ENCODE peak calls at places on chromosomes 11 and 22, in nine cellular contexts. One of them, this sample, is unnamed.

GRCh38 chr11:24453129-24453723 is 43.6 kb upstream of the LUZP2 start:
- DNase-seq in gastrocnemius medialis: no peak
- DNase-seq in mammary epithelial cell: no peak
- DNase-seq in transverse colon: no peak
- DNase-seq in fibroblast of the aortic adventitia: no peak
- DNase-seq in kidney epithelial cell: no peak
- DNase-seq in Caco-2: no peak
- DNase-seq in left ventricle myocardium inferior: no peak
- DNase-seq in PC-3: peak; percentile 46
- DNase-seq in this sample: no peak

GRCh38 chr11:112085822-112086421 is 634 bp downstream of the TIMM8B start:
- DNase-seq in left ventricle myocardium inferior: no peak
- DNase-seq in gastrocnemius medialis: peak; percentile 13
- DNase-seq in Caco-2: no peak
- DNase-seq in mammary epithelial cell: peak; percentile 33
- DNase-seq in fibroblast of the aortic adventitia: no peak
- DNase-seq in kidney epithelial cell: no peak
- DNase-seq in PC-3: peak; percentile 25
- DNase-seq in transverse colon: peak; percentile 37
- DNase-seq in this sample: no peak

GRCh38 chr11:123672568-123672967 is 18.1 kb upstream of the SCN3B start:
- DNase-seq in left ventricle myocardium inferior: no peak
- DNase-seq in gastrocnemius medialis: no peak
- DNase-seq in transverse colon: no peak
- DNase-seq in PC-3: no peak
- DNase-seq in fibroblast of the aortic adventitia: no peak
- DNase-seq in mammary epithelial cell: no peak
- DNase-seq in Caco-2: no peak
- DNase-seq in kidney epithelial cell: no peak
- DNase-seq in this sample: peak; percentile 36

GRCh38 chr22:17265649-17266248 is 46.5 kb upstream of the ADA2 start:
- DNase-seq in left ventricle myocardium inferior: no peak
- DNase-seq in kidney epithelial cell: no peak
- DNase-seq in transverse colon: peak; percentile 64
- DNase-seq in Caco-2: no peak
- DNase-seq in mammary epithelial cell: no peak
- DNase-seq in gastrocnemius medialis: no peak
- DNase-seq in fibroblast of the aortic adventitia: no peak
- DNase-seq in PC-3: no peak
- DNase-seq in this sample: no peak

GRCh38 chr11:130160460-130161090 is 993 bp downstream of the ST14 start:
- DNase-seq in PC-3: no peak
- DNase-seq in Caco-2: no peak
- DNase-seq in left ventricle myocardium inferior: no peak
- DNase-seq in gastrocnemius medialis: no peak
- DNase-seq in kidney epithelial cell: no peak
- DNase-seq in mammary epithelial cell: peak; percentile 27
- DNase-seq in fibroblast of the aortic adventitia: no peak
- DNase-seq in transverse colon: no peak
- DNase-seq in this sample: no peak

GRCh38 chr11:9264381-9265210 is 554 bp downstream of the DENND5A start:
- DNase-seq in PC-3: peak; percentile 53
- DNase-seq in left ventricle myocardium inferior: peak; percentile 51
- DNase-seq in fibroblast of the aortic adventitia: peak; percentile 89
- DNase-seq in mammary epithelial cell: peak; percentile 70
- DNase-seq in gastrocnemius medialis: peak; percentile 38
- DNase-seq in transverse colon: peak; percentile 43
- DNase-seq in kidney epithelial cell: no peak
- DNase-seq in Caco-2: peak; percentile 52
- DNase-seq in this sample: no peak

GRCh38 chr11:20599424-20600346 is at the start of gene SLC6A5:
- DNase-seq in PC-3: peak; percentile 33
- DNase-seq in kidney epithelial cell: no peak
- DNase-seq in mammary epithelial cell: peak; percentile 60
- DNase-seq in left ventricle myocardium inferior: peak; percentile 32
- DNase-seq in gastrocnemius medialis: no peak
- DNase-seq in fibroblast of the aortic adventitia: peak; percentile 35
- DNase-seq in transverse colon: no peak
- DNase-seq in Caco-2: peak; percentile 74
- DNase-seq in this sample: no peak

GRCh38 chr22:35569916-35570315 is 29.3 kb downstream of the RASD2 start:
- DNase-seq in fibroblast of the aortic adventitia: no peak
- DNase-seq in kidney epithelial cell: no peak
- DNase-seq in left ventricle myocardium inferior: no peak
- DNase-seq in transverse colon: no peak
- DNase-seq in PC-3: no peak
- DNase-seq in mammary epithelial cell: no peak
- DNase-seq in Caco-2: no peak
- DNase-seq in gastrocnemius medialis: no peak
- DNase-seq in this sample: no peak

GRCh38 chr22:28917747-28918543 is 34.6 kb downstream of the ZNRF3 start:
- DNase-seq in mammary epithelial cell: no peak
- DNase-seq in Caco-2: peak; percentile 71
- DNase-seq in PC-3: no peak
- DNase-seq in transverse colon: peak; percentile 32
- DNase-seq in gastrocnemius medialis: no peak
- DNase-seq in kidney epithelial cell: no peak
- DNase-seq in fibroblast of the aortic adventitia: peak; percentile 44
- DNase-seq in left ventricle myocardium inferior: peak; percentile 28
- DNase-seq in this sample: no peak

GRCh38 chr22:24952837-24953293 is 349 bp downstream of the KIAA1671 start:
- DNase-seq in kidney epithelial cell: no peak
- DNase-seq in mammary epithelial cell: peak; percentile 73
- DNase-seq in gastrocnemius medialis: no peak
- DNase-seq in Caco-2: peak; percentile 79
- DNase-seq in PC-3: peak; percentile 71
- DNase-seq in transverse colon: peak; percentile 71
- DNase-seq in fibroblast of the aortic adventitia: peak; percentile 61
- DNase-seq in left ventricle myocardium inferior: peak; percentile 41
- DNase-seq in this sample: peak; percentile 58

GRCh38 chr11:70176940-70177689 is 26.0 kb upstream of the FADD start:
- DNase-seq in fibroblast of the aortic adventitia: no peak
- DNase-seq in Caco-2: peak; percentile 85
- DNase-seq in gastrocnemius medialis: no peak
- DNase-seq in PC-3: peak; percentile 62
- DNase-seq in left ventricle myocardium inferior: no peak
- DNase-seq in kidney epithelial cell: no peak
- DNase-seq in mammary epithelial cell: no peak
- DNase-seq in transverse colon: peak; percentile 46
- DNase-seq in this sample: no peak

GRCh38 chr11:116742104-116742503 is 30.7 kb downstream of the BUD13 start:
- DNase-seq in mammary epithelial cell: no peak
- DNase-seq in left ventricle myocardium inferior: no peak
- DNase-seq in kidney epithelial cell: no peak
- DNase-seq in fibroblast of the aortic adventitia: peak; percentile 65
- DNase-seq in Caco-2: no peak
- DNase-seq in gastrocnemius medialis: no peak
- DNase-seq in PC-3: no peak
- DNase-seq in transverse colon: no peak
- DNase-seq in this sample: no peak

DNA sequence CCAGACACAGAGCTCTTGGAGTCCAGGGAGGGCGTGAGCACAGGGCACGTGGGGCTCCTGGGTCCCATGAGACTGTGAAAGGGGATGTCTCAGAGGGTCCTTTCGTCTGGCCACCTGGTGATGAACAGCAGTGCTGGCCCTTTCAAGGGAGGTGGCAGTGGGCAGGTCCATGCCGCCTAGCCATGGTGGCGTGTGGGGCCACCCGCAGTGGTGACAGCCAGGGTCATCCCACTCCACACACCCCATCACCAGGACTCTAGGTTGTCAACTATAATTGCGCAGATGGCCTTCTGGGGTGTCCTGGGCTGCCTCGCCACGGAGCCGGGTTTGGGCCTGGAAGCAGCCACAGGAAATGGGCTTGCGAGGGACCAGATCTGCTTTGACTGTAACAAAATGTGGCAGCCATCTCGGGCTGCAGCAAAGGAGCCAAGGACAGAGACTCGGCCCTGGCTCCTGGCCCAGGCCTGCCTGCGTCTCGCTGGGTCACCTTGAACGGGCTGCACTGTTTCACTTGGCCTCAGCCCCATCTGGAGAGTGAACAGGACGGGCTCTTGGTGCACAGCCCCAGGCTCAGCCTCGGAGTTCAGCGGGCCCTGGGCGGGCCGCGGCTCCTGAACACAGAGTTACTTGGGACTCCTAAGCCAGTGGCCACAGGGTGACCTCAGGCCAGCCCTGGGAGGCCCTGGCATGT is 1350.5 kb downstream of the BRD1 start:
- DNase-seq in left ventricle myocardium inferior: peak; percentile 59
- DNase-seq in gastrocnemius medialis: no peak
- DNase-seq in PC-3: no peak
- DNase-seq in kidney epithelial cell: no peak
- DNase-seq in Caco-2: no peak
- DNase-seq in mammary epithelial cell: no peak
- DNase-seq in transverse colon: no peak
- DNase-seq in fibroblast of the aortic adventitia: no peak
- DNase-seq in this sample: no peak
- H3K4me3 ChIP-seq in left ventricle myocardium inferior: no peak overlapping the region
- H3K4me3 ChIP-seq in gastrocnemius medialis: no peak overlapping the region
- H3K4me3 ChIP-seq in PC-3: no peak overlapping the region
- H3K4me3 ChIP-seq in kidney epithelial cell: no peak overlapping the region
- H3K4me3 ChIP-seq in Caco-2: no peak overlapping the region
- H3K4me3 ChIP-seq in mammary epithelial cell: no peak overlapping the region
- H3K4me3 ChIP-seq in transverse colon: no peak overlapping the region
- H3K4me3 ChIP-seq in fibroblast of the aortic adventitia: no peak overlapping the region
- H3K4me3 ChIP-seq in this sample: no peak overlapping the region

DNA sequence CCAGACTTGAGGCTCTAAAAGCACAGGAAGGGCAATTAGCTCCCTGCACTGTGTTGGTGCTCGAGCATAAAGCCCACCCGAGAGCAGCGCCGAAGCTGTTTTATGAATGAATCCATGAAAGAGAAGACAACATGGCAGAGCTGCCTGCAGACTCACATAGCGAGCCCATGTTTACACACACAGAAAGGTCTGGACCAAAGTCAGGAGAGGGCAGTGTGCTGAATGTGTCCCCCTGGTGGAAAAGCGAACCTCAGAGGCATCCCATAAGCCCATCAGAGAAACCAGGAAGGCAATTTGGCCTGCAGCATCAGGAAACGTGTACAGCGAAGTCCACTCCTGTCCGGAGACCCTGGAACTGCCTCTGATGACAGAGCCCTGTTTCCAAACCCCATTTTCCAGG is 37.1 kb downstream of the CHRDL2 start:
- DNase-seq in left ventricle myocardium inferior: no peak
- DNase-seq in mammary epithelial cell: no peak
- DNase-seq in kidney epithelial cell: no peak
- DNase-seq in PC-3: no peak
- DNase-seq in Caco-2: peak; percentile 48
- DNase-seq in gastrocnemius medialis: no peak
- DNase-seq in fibroblast of the aortic adventitia: no peak
- DNase-seq in transverse colon: no peak
- DNase-seq in this sample: no peak
- TF ChIP-seq CTCF in left ventricle myocardium inferior: no peak
- TF ChIP-seq CTCF in mammary epithelial cell: no peak
- TF ChIP-seq CTCF in kidney epithelial cell: no peak
- TF ChIP-seq CTCF in PC-3: peak; percentile 36
- TF ChIP-seq CTCF in Caco-2: peak; percentile 40
- TF ChIP-seq CTCF in gastrocnemius medialis: no peak
- TF ChIP-seq CTCF in fibroblast of the aortic adventitia: peak; percentile 29
- TF ChIP-seq CTCF in transverse colon: no peak
- TF ChIP-seq CTCF in this sample: peak; percentile 28

DNA sequence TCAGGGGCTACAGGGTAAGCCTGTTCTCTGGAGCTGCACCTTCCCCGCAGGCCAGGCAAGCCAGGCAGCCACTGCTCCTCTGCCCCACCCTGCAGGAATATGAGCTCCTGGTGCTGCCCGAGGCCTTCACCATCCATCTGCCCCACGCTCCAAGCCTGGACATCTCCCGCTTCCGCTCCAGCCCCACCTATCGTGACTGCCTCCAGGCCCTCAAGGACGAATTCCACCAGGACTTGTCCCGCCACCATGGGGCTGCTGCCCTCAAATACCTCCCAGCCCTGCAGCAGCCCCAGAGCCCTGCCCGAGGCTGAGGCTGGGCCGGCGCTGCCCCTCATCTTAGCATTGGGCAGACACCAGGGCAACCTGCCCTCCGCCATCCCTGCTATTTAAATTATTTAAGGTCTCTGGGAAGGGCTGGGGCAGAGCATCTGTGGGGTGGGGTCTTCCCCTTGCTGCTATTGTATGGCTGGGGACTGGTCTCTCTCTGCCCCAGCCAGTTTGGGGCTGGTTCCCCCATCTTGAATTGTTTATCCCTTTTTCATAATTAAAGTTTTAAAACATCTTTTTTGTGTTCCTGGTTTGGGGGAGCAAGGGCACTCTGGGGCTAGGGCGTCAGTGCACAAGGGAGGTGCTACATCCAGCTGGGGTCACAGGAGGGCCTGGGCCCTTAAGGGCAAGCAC is 6.2 kb downstream of the LARGE2 start:
- DNase-seq in left ventricle myocardium inferior: peak; percentile 8
- DNase-seq in PC-3: no peak
- DNase-seq in mammary epithelial cell: peak; percentile 14
- DNase-seq in transverse colon: peak; percentile 6
- DNase-seq in kidney epithelial cell: no peak
- DNase-seq in gastrocnemius medialis: no peak
- DNase-seq in fibroblast of the aortic adventitia: no peak
- DNase-seq in Caco-2: no peak
- DNase-seq in this sample: no peak
- H3K4me3 ChIP-seq in left ventricle myocardium inferior: no peak overlapping the region
- H3K4me3 ChIP-seq in PC-3: no peak overlapping the region
- H3K4me3 ChIP-seq in mammary epithelial cell: no peak overlapping the region
- H3K4me3 ChIP-seq in transverse colon: no peak overlapping the region
- H3K4me3 ChIP-seq in kidney epithelial cell: no peak overlapping the region
- H3K4me3 ChIP-seq in gastrocnemius medialis: no peak overlapping the region
- H3K4me3 ChIP-seq in fibroblast of the aortic adventitia: no peak overlapping the region
- H3K4me3 ChIP-seq in Caco-2: no peak overlapping the region
- H3K4me3 ChIP-seq in this sample: no peak overlapping the region

GRCh38 chr11:13317293-13318080 is 39.9 kb downstream of the BMAL1 start:
- DNase-seq in transverse colon: no peak
- DNase-seq in PC-3: no peak
- DNase-seq in mammary epithelial cell: no peak
- DNase-seq in left ventricle myocardium inferior: no peak
- DNase-seq in gastrocnemius medialis: no peak
- DNase-seq in fibroblast of the aortic adventitia: no peak
- DNase-seq in Caco-2: no peak
- DNase-seq in kidney epithelial cell: no peak
- DNase-seq in this sample: no peak

GRCh38 chr11:13316528-13316961 is 39.0 kb downstream of the BMAL1 start:
- DNase-seq in left ventricle myocardium inferior: no peak
- DNase-seq in transverse colon: no peak
- DNase-seq in gastrocnemius medialis: no peak
- DNase-seq in mammary epithelial cell: peak; percentile 78
- DNase-seq in PC-3: peak; percentile 62
- DNase-seq in Caco-2: no peak
- DNase-seq in fibroblast of the aortic adventitia: peak; percentile 91
- DNase-seq in kidney epithelial cell: no peak
- DNase-seq in this sample: no peak

GRCh38 chr11:13313005-13313819 is 35.6 kb downstream of the BMAL1 start:
- DNase-seq in Caco-2: no peak
- DNase-seq in transverse colon: no peak
- DNase-seq in gastrocnemius medialis: no peak
- DNase-seq in left ventricle myocardium inferior: no peak
- DNase-seq in PC-3: no peak
- DNase-seq in kidney epithelial cell: no peak
- DNase-seq in mammary epithelial cell: peak; percentile 22
- DNase-seq in fibroblast of the aortic adventitia: no peak
- DNase-seq in this sample: no peak

GRCh38 chr11:13315517-13316432 is 38.2 kb downstream of the BMAL1 start:
- DNase-seq in PC-3: no peak
- DNase-seq in left ventricle myocardium inferior: no peak
- DNase-seq in gastrocnemius medialis: no peak
- DNase-seq in transverse colon: no peak
- DNase-seq in kidney epithelial cell: no peak
- DNase-seq in mammary epithelial cell: no peak
- DNase-seq in Caco-2: no peak
- DNase-seq in fibroblast of the aortic adventitia: no peak
- DNase-seq in this sample: no peak

GRCh38 chr11:13314676-13315394 is 37.2 kb downstream of the BMAL1 start:
- DNase-seq in fibroblast of the aortic adventitia: no peak
- DNase-seq in gastrocnemius medialis: no peak
- DNase-seq in Caco-2: no peak
- DNase-seq in left ventricle myocardium inferior: no peak
- DNase-seq in transverse colon: no peak
- DNase-seq in kidney epithelial cell: no peak
- DNase-seq in PC-3: no peak
- DNase-seq in mammary epithelial cell: no peak
- DNase-seq in this sample: no peak
- TF ChIP-seq CTCF in fibroblast of the aortic adventitia: no peak
- TF ChIP-seq CTCF in gastrocnemius medialis: no peak
- TF ChIP-seq CTCF in Caco-2: no peak
- TF ChIP-seq CTCF in left ventricle myocardium inferior: no peak
- TF ChIP-seq CTCF in transverse colon: no peak
- TF ChIP-seq CTCF in kidney epithelial cell: no peak
- TF ChIP-seq CTCF in PC-3: no peak
- TF ChIP-seq CTCF in mammary epithelial cell: no peak
- TF ChIP-seq CTCF in this sample: no peak